ENCODE peak calls at places on chromosomes 11 and 22, in five cellular contexts. E, W, X, T and U are unnamed samples.

GRCh38 chr11:61071880-61072279 is 30.4 kb upstream of the CD5 start:
- DNase-seq in E (no peak), W (no peak), X (no peak), T (no peak), U (no peak)

GRCh38 chr22:23240639-23241389 is 60.5 kb downstream of the BCR start:
- DNase-seq in E (peak), W (peak), X (no peak), T (peak), U (no peak)

GRCh38 chr11:1090600-1091331 is 16.1 kb downstream of the MUC2 start:
- DNase-seq in E (no peak), W (no peak), X (no peak), T (no peak), U (no peak)

GRCh38 chr11:62394825-62395538 is 23.9 kb upstream of the SCGB1A1 start:
- DNase-seq in E (peak), W (peak), X (no peak), T (peak), U (peak)

GRCh38 chr11:133911169-133911568 is 45.6 kb downstream of the IGSF9B start:
- DNase-seq in E (no peak), W (no peak), X (no peak), T (peak), U (no peak)

GRCh38 chr11:45665206-45665932 is at the start of gene CHST1:
- DNase-seq in E (no peak), W (peak), X (no peak), T (peak), U (no peak)

GRCh38 chr11:102384419-102385052 is 37.5 kb downstream of the BIRC2 start:
- DNase-seq in E (no peak), W (no peak), X (no peak), T (no peak), U (no peak)

GRCh38 chr11:102886999-102887398 is 12.2 kb upstream of the MMP12 start:
- DNase-seq in E (no peak), W (no peak), X (no peak), T (no peak), U (no peak)

GRCh38 chr11:85844439-85845051 is 10.6 kb upstream of the CCDC83 start:
- DNase-seq in E (peak), W (no peak), X (no peak), T (peak), U (no peak)

GRCh38 chr11:104694259-104695070 is 203.8 kb downstream of the CASP12 start:
- DNase-seq in E (no peak), W (no peak), X (no peak), T (no peak), U (no peak)

GRCh38 chr11:23021287-23021863 is 161.1 kb upstream of the CCDC179 start:
- DNase-seq in E (peak), W (peak), X (no peak), T (peak), U (peak)

GRCh38 chr11:34783816-34784317 is 132.3 kb downstream of the APIP start:
- DNase-seq in E (no peak), W (no peak), X (no peak), T (peak), U (no peak)

GRCh38 chr11:133197425-133197824 is 334.9 kb downstream of the OPCML start:
- DNase-seq in E (no peak), W (no peak), X (no peak), T (no peak), U (no peak)

GRCh38 chr11:57407010-57407409 is 16.6 kb upstream of the PRG2 start:
- DNase-seq in E (no peak), W (no peak), X (no peak), T (no peak), U (no peak)

GRCh38 chr11:130763087-130763980 is 152.9 kb downstream of the SNX19 start:
- DNase-seq in E (no peak), W (no peak), X (peak), T (no peak), U (no peak)

GRCh38 chr11:62446091-62446490 is 27.3 kb downstream of the SCGB1A1 start:
- DNase-seq in E (no peak), W (no peak), X (no peak), T (no peak), U (no peak)

GRCh38 chr11:92916299-92916698 is 53.2 kb upstream of the MTNR1B start:
- DNase-seq in E (no peak), W (no peak), X (no peak), T (no peak), U (no peak)

GRCh38 chr22:26735019-26735409 is 77.6 kb downstream of the MIAT start:
- DNase-seq in E (no peak), W (no peak), X (no peak), T (no peak), U (no peak)
- TF ChIP-seq CTCF in E (no peak), W (no peak), X (no peak), T (no peak), U (no peak)

DNA sequence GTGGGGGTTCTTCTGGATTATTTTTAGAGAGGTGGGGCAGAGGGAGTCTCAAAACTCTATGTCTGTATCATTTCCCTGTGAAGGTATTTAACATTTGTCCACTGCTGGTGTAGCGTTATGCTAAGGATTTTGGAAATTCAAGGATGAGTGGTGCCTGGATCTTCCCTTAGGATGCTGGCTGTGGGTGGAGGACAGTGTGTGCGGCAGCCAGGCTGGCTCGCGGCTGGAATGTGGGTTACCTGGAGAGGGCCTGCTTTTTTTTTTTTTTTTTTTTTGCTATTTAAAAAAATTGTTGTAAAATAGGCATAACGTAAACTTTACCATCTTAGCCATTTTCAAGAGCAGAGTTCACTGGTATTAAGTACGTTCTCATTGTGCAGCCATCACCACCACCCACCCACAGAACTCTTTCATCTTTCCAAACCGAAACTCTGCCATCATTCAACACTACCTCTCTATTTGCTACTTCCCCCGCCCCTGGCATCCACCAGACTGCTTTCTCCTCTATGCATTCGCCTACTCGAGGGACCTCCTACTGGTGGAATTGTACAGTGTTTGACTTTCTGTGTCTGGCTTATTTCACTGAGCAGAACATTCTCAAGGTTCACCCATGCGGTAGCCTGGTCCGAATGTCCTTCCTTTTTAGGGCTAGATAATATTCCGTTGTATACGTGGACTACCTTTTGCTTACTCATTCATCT is 67.1 kb downstream of the PARVB start:
- DNase-seq in E (peak), W (no peak), X (no peak), T (peak), U (no peak)
- TF ChIP-seq CTCF in E (no peak), W (no peak), X (peak), T (peak), U (no peak)

DNA sequence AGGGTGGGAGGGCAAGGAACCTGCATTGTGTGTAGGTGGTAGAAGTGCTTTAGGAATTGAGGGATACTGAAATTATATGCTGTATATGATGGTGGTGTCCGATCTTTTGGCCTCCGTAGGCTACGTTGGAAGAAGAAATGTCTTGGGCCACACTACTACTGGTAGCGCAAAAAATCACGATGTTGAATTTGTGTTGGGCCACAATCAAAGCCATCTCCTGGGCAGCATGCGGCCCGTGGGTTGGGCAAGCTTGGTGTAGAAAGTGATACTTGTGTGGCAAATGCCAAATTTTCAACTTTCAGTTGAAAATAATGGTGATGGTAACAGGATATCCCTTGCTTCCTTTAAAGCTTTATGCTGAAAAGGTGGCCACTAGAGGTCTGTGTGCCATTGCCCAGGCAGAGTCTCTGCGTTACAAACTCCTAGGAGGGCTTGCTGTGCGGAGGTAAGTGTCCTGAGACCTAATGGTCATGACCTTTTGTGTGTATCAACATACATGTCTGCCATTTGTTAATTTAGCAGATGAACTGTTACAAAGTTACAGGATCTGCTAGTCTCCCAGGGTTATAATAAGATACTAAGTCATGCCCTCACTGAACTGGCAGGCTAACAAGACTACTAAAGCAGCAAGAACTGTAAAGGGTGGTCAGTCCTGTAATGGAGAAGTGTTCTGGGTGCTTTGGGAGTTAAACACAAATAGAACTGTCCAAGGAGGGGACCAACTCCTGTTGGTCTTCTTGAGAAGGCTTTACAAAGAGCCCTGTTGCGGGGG is 2.9 kb downstream of the RPS3 start:
- DNase-seq in E (no peak), W (no peak), X (no peak), T (no peak), U (no peak)
- TF ChIP-seq CTCF in E (no peak), W (no peak), X (no peak), T (no peak), U (no peak)

GRCh38 chr11:90908074-90908473 is 685.2 kb upstream of the CHORDC1 start:
- DNase-seq in E (no peak), W (no peak), X (no peak), T (no peak), U (no peak)
- TF ChIP-seq CTCF in E (peak), W (no peak), X (no peak), T (no peak), U (no peak)

GRCh38 chr11:71462726-71463125 is 9.7 kb downstream of the NADSYN1 start:
- DNase-seq in E (no peak), W (no peak), X (no peak), T (no peak), U (no peak)

GRCh38 chr11:71459767-71460320 is 6.8 kb downstream of the NADSYN1 start:
- DNase-seq in E (no peak), W (no peak), X (no peak), T (no peak), U (no peak)

GRCh38 chr11:71459076-71459766 is 6.2 kb downstream of the NADSYN1 start:
- DNase-seq in E (no peak), W (no peak), X (no peak), T (no peak), U (no peak)

GRCh38 chr11:71463331-71464211 is 10.6 kb downstream of the NADSYN1 start:
- DNase-seq in E (no peak), W (no peak), X (no peak), T (no peak), U (no peak)

DNA sequence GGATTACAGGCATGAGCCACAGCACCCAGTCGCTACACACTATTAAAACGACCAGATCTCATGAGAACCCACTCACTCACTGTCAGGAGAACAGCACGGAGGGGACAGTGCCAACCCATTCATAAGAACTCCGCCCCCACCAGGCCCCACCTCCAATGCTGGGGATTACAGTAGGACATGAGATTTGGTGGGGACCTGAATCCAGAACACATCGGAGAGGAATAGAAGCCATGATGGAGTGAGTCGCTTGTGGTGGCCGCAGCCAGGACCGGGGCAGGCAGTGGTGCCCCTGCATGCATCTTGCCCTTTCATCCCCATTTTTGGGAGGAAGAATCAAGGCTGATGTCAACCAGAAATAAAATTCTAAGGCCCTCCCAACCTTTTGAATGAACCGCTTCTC is 8.7 kb downstream of the NADSYN1 start:
- DNase-seq in E (no peak), W (no peak), X (no peak), T (no peak), U (no peak)
- TF ChIP-seq CTCF in E (no peak), W (no peak), X (no peak), T (no peak), U (no peak)